ENCODE peak calls at places on chromosomes 7 and 10, in ten cellular contexts. O is psoas muscle, Z is uterus, N is Panc1, H is OCI-LY7, C is fibroblast of lung, E is H9, V is A549, P is spleen, K is astrocyte. Y is an unnamed sample.

GRCh38 chr7:22731781-22732180 is 4.8 kb downstream of the IL6 start:
- DNase-seq in O (no peak), Z (no peak), N (no peak), H (no peak), C (no peak), E (no peak), V (no peak), P (no peak), K (no peak), Y (no peak)

GRCh38 chr10:17257466-17258321 is 29.7 kb downstream of the VIM start:
- DNase-seq in O (no peak), Z (peak; percentile 41), N (no peak), H (peak; percentile 68), C (peak; percentile 86), E (peak; percentile 42), V (peak; percentile 52), P (no peak), K (peak; percentile 58), Y (peak; percentile 72)

GRCh38 chr7:95246935-95247370 is 77.4 kb downstream of the PON1 start:
- DNase-seq in O (no peak), Z (peak; percentile 28), N (peak; percentile 56), H (peak; percentile 51), C (peak; percentile 86), E (peak; percentile 59), V (peak; percentile 57), P (no peak), K (peak; percentile 62), Y (no peak)

GRCh38 chr10:77070892-77071595 is 566.6 kb downstream of the KCNMA1 start:
- DNase-seq in O (peak; percentile 71), Z (no peak), N (no peak), H (no peak), C (no peak), E (no peak), V (no peak), P (no peak), K (no peak), Y (no peak)

GRCh38 chr10:117226813-117227451 is 14.0 kb upstream of the SLC18A2 start:
- DNase-seq in O (no peak), Z (no peak), N (no peak), H (no peak), C (no peak), E (peak; percentile 71), V (peak; percentile 72), P (peak; percentile 79), K (no peak), Y (no peak)

GRCh38 chr7:80312139-80312661 is 177.6 kb downstream of the GNAI1 start:
- DNase-seq in O (no peak), Z (no peak), N (peak; percentile 8), H (no peak), C (peak; percentile 96), E (no peak), V (peak; percentile 4), P (no peak), K (peak; percentile 78), Y (no peak)

GRCh38 chr7:116554436-116554835 is 29.6 kb downstream of the CAV1 start:
- DNase-seq in O (no peak), Z (no peak), N (no peak), H (no peak), C (peak; percentile 40), E (no peak), V (no peak), P (no peak), K (no peak), Y (no peak)

GRCh38 chr10:101041252-101041761 is 10.3 kb downstream of the SFXN3 start:
- DNase-seq in O (peak; percentile 79), Z (peak; percentile 84), N (no peak), H (peak; percentile 85), C (peak; percentile 91), E (peak; percentile 84), V (peak; percentile 94), P (peak; percentile 85), K (peak; percentile 73), Y (peak; percentile 92)

GRCh38 chr10:29160110-29160669 is 128.7 kb upstream of the LYZL1 start:
- DNase-seq in O (no peak), Z (no peak), N (no peak), H (no peak), C (peak; percentile 69), E (peak; percentile 67), V (peak; percentile 71), P (no peak), K (peak; percentile 95), Y (no peak)

GRCh38 chr10:48448796-48449195 is 142.3 kb downstream of the MAPK8 start:
- DNase-seq in O (no peak), Z (no peak), N (no peak), H (no peak), C (peak; percentile 58), E (no peak), V (no peak), P (peak; percentile 58), K (peak; percentile 38), Y (no peak)

GRCh38 chr7:157253850-157254249 is 83.0 kb upstream of the DNAJB6 start:
- DNase-seq in O (peak; percentile 70), Z (no peak), N (no peak), H (no peak), C (no peak), E (no peak), V (no peak), P (no peak), K (no peak), Y (no peak)

GRCh38 chr7:116885724-116886123 is 23.3 kb downstream of the CAPZA2 start:
- DNase-seq in O (no peak), Z (no peak), N (no peak), H (no peak), C (no peak), E (no peak), V (no peak), P (no peak), K (no peak), Y (no peak)

GRCh38 chr10:44335330-44336021 is 49.4 kb downstream of the CXCL12 start:
- DNase-seq in O (no peak), Z (no peak), N (no peak), H (no peak), C (no peak), E (no peak), V (no peak), P (no peak), K (no peak), Y (no peak)

GRCh38 chr10:70683601-70684329 is 11.5 kb downstream of the ADAMTS14 start:
- DNase-seq in O (no peak), Z (no peak), N (no peak), H (no peak), C (no peak), E (no peak), V (no peak), P (no peak), K (no peak), Y (no peak)

GRCh38 chr10:102604379-102604960 is 39.8 kb upstream of the TRIM8 start:
- DNase-seq in O (no peak), Z (no peak), N (peak; percentile 33), H (no peak), C (peak; percentile 72), E (no peak), V (peak; percentile 86), P (no peak), K (peak; percentile 89), Y (no peak)

GRCh38 chr10:44807451-44807850 is 103.7 kb upstream of the TMEM72 start:
- DNase-seq in O (no peak), Z (no peak), N (no peak), H (no peak), C (no peak), E (no peak), V (no peak), P (no peak), K (no peak), Y (no peak)

GRCh38 chr7:48611993-48612392 is 312.4 kb upstream of the CDC14C start:
- DNase-seq in O (no peak), Z (no peak), N (no peak), H (no peak), C (no peak), E (no peak), V (no peak), P (no peak), K (peak; percentile 2), Y (no peak)

GRCh38 chr7:138797715-138798320 is at the start of the genes ATP6V0A4 and TMEM213:
- DNase-seq in O (no peak), Z (no peak), N (no peak), H (no peak), C (no peak), E (peak; percentile 89), V (no peak), P (peak; percentile 66), K (no peak), Y (no peak)

GRCh38 chr7:28865494-28866257 is 92.5 kb downstream of the TRIL start:
- DNase-seq in O (no peak), Z (no peak), N (no peak), H (no peak), C (no peak), E (no peak), V (no peak), P (no peak), K (no peak), Y (no peak)
- H3K9me3 ChIP-seq in O (no peaks in the 10 kb centered on the region), Z (no peaks in the 10 kb centered on the region), N (no peaks in the 10 kb centered on the region), H (no peaks in the 10 kb centered on the region), C (no peaks in the 10 kb centered on the region), E (no peaks in the 10 kb centered on the region), V (no peaks in the 10 kb centered on the region), P (no peaks in the 10 kb centered on the region), K (no peaks in the 10 kb centered on the region), Y (no peaks in the 10 kb centered on the region)

GRCh38 chr10:12841426-12841825 is 160.1 kb downstream of the CCDC3 start:
- DNase-seq in O (no peak), Z (no peak), N (no peak), H (no peak), C (no peak), E (no peak), V (no peak), P (no peak), K (no peak), Y (peak; percentile 40)
- TF ChIP-seq CTCF in O (no peak), Z (no peak), N (no peak), H (no peak), C (no peak), E (no peak), V (no peak), P (no peak), K (no peak), Y (no peak)

DNA sequence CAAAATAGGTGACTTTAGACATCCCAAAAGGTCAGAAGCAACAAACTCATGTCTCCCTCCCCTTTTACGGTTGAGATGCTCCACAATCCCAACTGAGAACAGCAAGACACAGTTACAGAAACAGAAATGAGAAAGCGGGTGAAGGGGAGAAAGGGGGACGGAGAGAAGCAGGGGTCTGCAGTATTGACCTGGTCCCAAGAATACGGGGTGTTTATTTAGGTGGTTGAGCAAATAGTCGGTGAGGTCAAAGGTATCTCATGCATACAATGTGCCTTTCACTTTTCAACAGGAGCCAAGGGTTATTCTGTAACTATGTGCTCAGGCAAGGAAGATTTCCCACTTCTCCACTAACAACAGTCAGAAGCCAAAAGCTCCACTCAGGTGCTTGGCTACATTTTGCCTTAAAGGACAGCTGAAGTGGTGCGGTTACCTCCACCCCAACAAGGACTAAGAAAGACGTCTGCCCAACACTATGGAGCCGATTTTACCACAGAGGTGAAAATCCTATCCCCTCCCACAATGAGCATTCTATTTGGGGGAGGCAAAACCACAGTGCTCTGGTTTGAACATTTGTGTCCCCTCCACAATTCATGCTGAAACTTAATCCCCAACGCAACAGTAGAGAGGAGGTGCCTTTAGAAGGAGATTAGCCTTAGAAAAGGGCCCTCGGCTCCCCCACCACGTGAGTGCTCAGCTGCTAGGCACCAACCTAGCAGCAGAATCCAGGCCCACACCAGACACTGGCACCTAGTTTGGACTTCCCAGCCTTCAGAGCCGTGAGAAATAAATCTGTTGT is 77.9 kb downstream of the PARD3 start:
- DNase-seq in O (no peak), Z (no peak), N (no peak), H (no peak), C (no peak), E (no peak), V (no peak), P (no peak), K (no peak), Y (no peak)
- H3K4me1 ChIP-seq in O (peaks cover 43% of the 10 kb centered on the region), Z (no peaks in the 10 kb centered on the region), N (peaks cover 6% of the 10 kb centered on the region), H (no peaks in the 10 kb centered on the region), C (peaks cover 7% of the 10 kb centered on the region), E (peaks cover 13% of the 10 kb centered on the region), V (peaks cover 66% of the 10 kb centered on the region), P (no peaks in the 10 kb centered on the region), K (peaks cover 29% of the 10 kb centered on the region), Y (peaks cover 19% of the 10 kb centered on the region)

GRCh38 chr7:153393666-153394065 is 634.1 kb downstream of the ACTR3B start:
- DNase-seq in O (no peak), Z (no peak), N (no peak), H (peak; percentile 3), C (no peak), E (no peak), V (no peak), P (no peak), K (no peak), Y (no peak)
- H3K9me3 ChIP-seq in O (no peaks in the 10 kb centered on the region), Z (no peaks in the 10 kb centered on the region), N (peaks cover 11% of the 10 kb centered on the region), H (peaks cover 10% of the 10 kb centered on the region), C (no peaks in the 10 kb centered on the region), E (peaks cover 74% of the 10 kb centered on the region), V (no peaks in the 10 kb centered on the region), P (no peaks in the 10 kb centered on the region), K (peaks cover 7% of the 10 kb centered on the region), Y (no peaks in the 10 kb centered on the region)

Y was measured in right atrium auricular region.